ENCODE peak calls at places on chromosomes 2 and 18, in nine cellular contexts. I, G, Y, N, Z, O, S, C and D are unnamed samples.

GRCh38 chr2:148599112-148599991 is 45.2 kb upstream of the EPC2 start:
- DNase-seq in I (no peak), G (no peak), Y (no peak), N (no peak), Z (no peak), O (no peak), S (no peak), C (no peak), D (no peak)

GRCh38 chr18:79610461-79611039 is 69.1 kb upstream of the CTDP1 start:
- DNase-seq in I (no peak), G (peak; percentile 37), Y (no peak), N (no peak), Z (no peak), O (no peak), S (peak; percentile 62), C (no peak), D (no peak)

GRCh38 chr2:71277536-71278103 is 50.7 kb upstream of the PAIP2B start:
- DNase-seq in I (no peak), G (no peak), Y (peak; percentile 86), N (peak; percentile 72), Z (peak; percentile 68), O (no peak), S (peak; percentile 90), C (peak; percentile 68), D (peak; percentile 87)

GRCh38 chr2:221844187-221844586 is 272.1 kb upstream of the EPHA4 start:
- DNase-seq in I (no peak), G (no peak), Y (no peak), N (no peak), Z (no peak), O (no peak), S (no peak), C (no peak), D (no peak)

GRCh38 chr2:130864830-130865229 is 28.1 kb downstream of the ARHGEF4 start:
- DNase-seq in I (no peak), G (no peak), Y (peak; percentile 5), N (no peak), Z (no peak), O (no peak), S (no peak), C (no peak), D (no peak)

GRCh38 chr2:205347899-205348298 is 334.4 kb upstream of the NRP2 start:
- DNase-seq in I (no peak), G (no peak), Y (no peak), N (no peak), Z (no peak), O (no peak), S (no peak), C (no peak), D (no peak)

GRCh38 chr2:198374375-198375072 is 570.1 kb downstream of the PLCL1 start:
- DNase-seq in I (no peak), G (no peak), Y (peak; percentile 55), N (peak; percentile 72), Z (peak; percentile 3), O (peak; percentile 2), S (no peak), C (no peak), D (peak; percentile 75)

GRCh38 chr2:234676109-234676858 is 179.4 kb upstream of the ARL4C start:
- DNase-seq in I (no peak), G (no peak), Y (no peak), N (no peak), Z (no peak), O (no peak), S (no peak), C (no peak), D (no peak)

GRCh38 chr2:48199076-48199475 is 292.8 kb upstream of the FBXO11 start:
- DNase-seq in I (no peak), G (no peak), Y (no peak), N (peak; percentile 34), Z (peak; percentile 8), O (no peak), S (no peak), C (no peak), D (peak; percentile 53)

GRCh38 chr2:236607471-236608307 is 38.1 kb downstream of the ACKR3 start:
- DNase-seq in I (no peak), G (no peak), Y (no peak), N (no peak), Z (peak; percentile 71), O (no peak), S (no peak), C (no peak), D (peak; percentile 27)

GRCh38 chr2:64699712-64700111 is 46.0 kb upstream of the SERTAD2 start:
- DNase-seq in I (no peak), G (no peak), Y (no peak), N (no peak), Z (no peak), O (peak; percentile 3), S (no peak), C (no peak), D (no peak)

GRCh38 chr2:151339168-151339567 is 18.2 kb upstream of the TNFAIP6 start:
- DNase-seq in I (no peak), G (no peak), Y (no peak), N (no peak), Z (peak; percentile 66), O (no peak), S (no peak), C (no peak), D (peak; percentile 47)

GRCh38 chr2:232455426-232456255 is at the start of gene ALPI:
- DNase-seq in I (no peak), G (peak; percentile 88), Y (no peak), N (no peak), Z (peak; percentile 45), O (no peak), S (peak; percentile 55), C (no peak), D (no peak)

GRCh38 chr18:48229445-48230052 is 179.6 kb downstream of the ZBTB7C start:
- DNase-seq in I (no peak), G (no peak), Y (no peak), N (no peak), Z (peak; percentile 75), O (no peak), S (no peak), C (no peak), D (peak; percentile 35)

GRCh38 chr2:8067784-8068336 is 614.0 kb upstream of the ID2 start:
- DNase-seq in I (no peak), G (no peak), Y (no peak), N (no peak), Z (peak; percentile 13), O (no peak), S (no peak), C (no peak), D (no peak)

GRCh38 chr18:33577688-33578370 is at the start of gene ASXL3:
- DNase-seq in I (no peak), G (peak; percentile 59), Y (no peak), N (peak; percentile 82), Z (no peak), O (no peak), S (peak; percentile 89), C (peak; percentile 62), D (peak; percentile 80)

GRCh38 chr2:223416826-223417610 is 185.1 kb downstream of the SCG2 start:
- DNase-seq in I (no peak), G (no peak), Y (no peak), N (no peak), Z (no peak), O (no peak), S (no peak), C (no peak), D (no peak)

GRCh38 chr2:39455826-39456225 is 18.7 kb upstream of the MAP4K3 start:
- DNase-seq in I (no peak), G (no peak), Y (no peak), N (no peak), Z (no peak), O (no peak), S (no peak), C (no peak), D (no peak)

GRCh38 chr2:69171070-69171811 is 158.3 kb downstream of the ANTXR1 start:
- DNase-seq in I (no peak), G (no peak), Y (no peak), N (no peak), Z (no peak), O (no peak), S (no peak), C (no peak), D (no peak)

GRCh38 chr2:136860443-136860958 is 95.2 kb downstream of the THSD7B start:
- DNase-seq in I (no peak), G (no peak), Y (no peak), N (no peak), Z (no peak), O (no peak), S (no peak), C (no peak), D (no peak)

GRCh38 chr2:39994151-39994550 is 215.1 kb upstream of the THUMPD2 start:
- DNase-seq in I (no peak), G (no peak), Y (peak; percentile 80), N (no peak), Z (no peak), O (no peak), S (no peak), C (no peak), D (no peak)

GRCh38 chr18:75132931-75133525 is 75.9 kb downstream of the PTGR3 start:
- DNase-seq in I (no peak), G (no peak), Y (no peak), N (no peak), Z (peak; percentile 30), O (no peak), S (peak; percentile 35), C (no peak), D (no peak)

GRCh38 chr2:219058541-219059374 is 2.0 kb downstream of the IHH start:
- DNase-seq in I (no peak), G (peak; percentile 83), Y (no peak), N (peak; percentile 37), Z (peak; percentile 82), O (no peak), S (peak; percentile 66), C (no peak), D (peak; percentile 57)

GRCh38 chr18:68484241-68484640 is 230.7 kb downstream of the TMX3 start:
- DNase-seq in I (no peak), G (no peak), Y (no peak), N (no peak), Z (no peak), O (no peak), S (no peak), C (no peak), D (no peak)

GRCh38 chr2:110755494-110756078 is 23.2 kb downstream of the ACOXL start:
- DNase-seq in I (no peak), G (no peak), Y (peak; percentile 40), N (no peak), Z (no peak), O (no peak), S (no peak), C (no peak), D (no peak)

GRCh38 chr2:56681659-56682396 is 498.0 kb downstream of the CCDC85A start:
- DNase-seq in I (no peak), G (no peak), Y (no peak), N (no peak), Z (no peak), O (no peak), S (no peak), C (no peak), D (no peak)

GRCh38 chr18:74982946-74983635 is 225.8 kb downstream of the PTGR3 start:
- DNase-seq in I (no peak), G (no peak), Y (no peak), N (no peak), Z (no peak), O (no peak), S (no peak), C (no peak), D (no peak)

GRCh38 chr2:71510196-71510807 is 56.9 kb downstream of the DYSF start:
- DNase-seq in I (no peak), G (no peak), Y (peak; percentile 55), N (peak; percentile 81), Z (peak; percentile 95), O (peak; percentile 62), S (peak; percentile 90), C (peak; percentile 46), D (peak; percentile 83)

GRCh38 chr2:55063713-55064323 is 13.6 kb upstream of the RTN4 start:
- DNase-seq in I (no peak), G (no peak), Y (no peak), N (no peak), Z (no peak), O (no peak), S (no peak), C (no peak), D (no peak)

GRCh38 chr2:170145191-170145590 is 32.8 kb upstream of the MYO3B start:
- DNase-seq in I (no peak), G (no peak), Y (no peak), N (no peak), Z (no peak), O (no peak), S (no peak), C (no peak), D (no peak)

GRCh38 chr2:240123821-240124650 is 12.1 kb downstream of the COPS9 start:
- DNase-seq in I (no peak), G (no peak), Y (no peak), N (no peak), Z (peak; percentile 59), O (no peak), S (no peak), C (no peak), D (no peak)